ENCODE peak calls at places on chromosome 3, in nine cellular contexts. R is activated CD4-positive, alpha-beta T cell treated with anti-CD3 and anti-CD28 coated beads for 4 hours; I is HS-5; M is left colon; X is NCI-H748 treated with DMSO at 0.1 percent for 48 hours; Y is frontal cortex; B is stimulated activated CD4-positive, alpha-beta T cell treated with anti-CD3 and anti-CD28 coated beads, Interleukin-4, amount 100 ng/mL, for 1 hour; C is A549; V is ovary. A is an unnamed sample.

GRCh38 chr3:107209302-107210060 is 167.8 kb upstream of the CCDC54 start:
- DNase-seq in R (no peak), I (no peak), M (no peak), X (no peak), Y (no peak), B (no peak), C (no peak), V (no peak), A (no peak)

GRCh38 chr3:189908646-189909045 is 212.1 kb downstream of the P3H2 start:
- DNase-seq in R (no peak), I (peak), M (no peak), X (no peak), Y (no peak), B (no peak), C (peak), V (no peak), A (no peak)

GRCh38 chr3:112633191-112633590 is 7.8 kb downstream of the CCDC80 start:
- DNase-seq in R (no peak), I (no peak), M (no peak), X (no peak), Y (no peak), B (no peak), C (no peak), V (no peak), A (no peak)

GRCh38 chr3:114794894-114795630 is 352.0 kb downstream of the ZBTB20 start:
- DNase-seq in R (no peak), I (no peak), M (no peak), X (no peak), Y (no peak), B (no peak), C (no peak), V (no peak), A (no peak)

GRCh38 chr3:13113346-13114335 is 40.4 kb upstream of the IQSEC1 start:
- DNase-seq in R (no peak), I (no peak), M (no peak), X (no peak), Y (no peak), B (no peak), C (no peak), V (no peak), A (no peak)

GRCh38 chr3:127200086-127200691 is 7.3 kb downstream of the PRR23E start:
- DNase-seq in R (no peak), I (no peak), M (no peak), X (no peak), Y (no peak), B (no peak), C (no peak), V (no peak), A (no peak)

GRCh38 chr3:31412832-31413231 is 119.9 kb upstream of the STT3B start:
- DNase-seq in R (no peak), I (peak), M (no peak), X (no peak), Y (no peak), B (no peak), C (no peak), V (no peak), A (no peak)

GRCh38 chr3:123380261-123380660 is 68.6 kb downstream of the ADCY5 start:
- DNase-seq in R (no peak), I (no peak), M (no peak), X (no peak), Y (no peak), B (no peak), C (no peak), V (no peak), A (no peak)

GRCh38 chr3:107969994-107970896 is 120.6 kb downstream of the CD47 start:
- DNase-seq in R (no peak), I (no peak), M (no peak), X (peak), Y (no peak), B (no peak), C (peak), V (no peak), A (peak)

GRCh38 chr3:120182613-120183524 is 88.6 kb upstream of the GSK3B start:
- DNase-seq in R (no peak), I (no peak), M (no peak), X (no peak), Y (no peak), B (no peak), C (peak), V (no peak), A (no peak)

GRCh38 chr3:130915567-130916292 is 21.8 kb downstream of the ATP2C1 start:
- DNase-seq in R (no peak), I (no peak), M (no peak), X (no peak), Y (no peak), B (no peak), C (no peak), V (no peak), A (no peak)

GRCh38 chr3:39288300-39288808 is 8.5 kb upstream of the CX3CR1 start:
- DNase-seq in R (peak), I (peak), M (peak), X (peak), Y (peak), B (peak), C (peak), V (peak), A (peak)

GRCh38 chr3:40899286-40899712 is 300.0 kb upstream of the CTNNB1 start:
- DNase-seq in R (no peak), I (peak), M (no peak), X (no peak), Y (no peak), B (no peak), C (peak), V (no peak), A (no peak)

GRCh38 chr3:58884457-58884856 is 165.4 kb downstream of the CFAP20DC start:
- DNase-seq in R (no peak), I (no peak), M (no peak), X (no peak), Y (no peak), B (no peak), C (no peak), V (no peak), A (no peak)

GRCh38 chr3:184275961-184276910 is at the start of gene ECE2:
- DNase-seq in R (no peak), I (no peak), M (no peak), X (no peak), Y (peak), B (no peak), C (no peak), V (no peak), A (peak)

GRCh38 chr3:124786491-124787241 is 56.4 kb downstream of the UMPS start:
- DNase-seq in R (no peak), I (no peak), M (no peak), X (no peak), Y (no peak), B (no peak), C (peak), V (no peak), A (no peak)

GRCh38 chr3:66385066-66385465 is 115.8 kb downstream of the LRIG1 start:
- DNase-seq in R (no peak), I (no peak), M (no peak), X (no peak), Y (no peak), B (no peak), C (no peak), V (no peak), A (no peak)

GRCh38 chr3:195046441-195046840 is 224.5 kb downstream of the XXYLT1 start:
- DNase-seq in R (no peak), I (no peak), M (no peak), X (no peak), Y (no peak), B (no peak), C (no peak), V (no peak), A (no peak)

GRCh38 chr3:32453346-32453745 is 49.3 kb downstream of the CMTM6 start:
- DNase-seq in R (no peak), I (no peak), M (no peak), X (no peak), Y (no peak), B (no peak), C (peak), V (no peak), A (no peak)

GRCh38 chr3:182523836-182524235 is 269.5 kb upstream of the ATP11B start:
- DNase-seq in R (no peak), I (no peak), M (no peak), X (no peak), Y (no peak), B (no peak), C (no peak), V (no peak), A (no peak)

GRCh38 chr3:60636846-60637245 is 614.4 kb downstream of the FHIT start:
- DNase-seq in R (no peak), I (peak), M (no peak), X (no peak), Y (no peak), B (no peak), C (no peak), V (no peak), A (no peak)

GRCh38 chr3:24614353-24614752 is 119.7 kb upstream of the THRB start:
- DNase-seq in R (no peak), I (no peak), M (no peak), X (no peak), Y (no peak), B (no peak), C (no peak), V (no peak), A (no peak)

GRCh38 chr3:107956991-107957467 is 133.8 kb downstream of the CD47 start:
- DNase-seq in R (no peak), I (peak), M (peak), X (no peak), Y (peak), B (no peak), C (no peak), V (peak), A (no peak)

GRCh38 chr3:98817546-98817945 is 54.4 kb downstream of the ST3GAL6 start:
- DNase-seq in R (no peak), I (peak), M (no peak), X (peak), Y (peak), B (no peak), C (peak), V (no peak), A (peak)